ENCODE peak calls at places on chromosomes 13 and 19, in eight cellular contexts. Y, P, C, F, G, E, Z and K are unnamed samples.

GRCh38 chr13:104773775-104774174 is 1707.6 kb upstream of the SLC10A2 start:
- DNase-seq in Y (peak; percentile 80), P (no peak), C (no peak), F (no peak), G (no peak), E (no peak), Z (no peak), K (peak; percentile 10)

GRCh38 chr13:94169783-94170513 is 309.5 kb downstream of the DCT start:
- DNase-seq in Y (no peak), P (no peak), C (no peak), F (no peak), G (no peak), E (no peak), Z (no peak), K (no peak)

GRCh38 chr19:54137913-54138776 is 583 bp downstream of the CNOT3 start:
- DNase-seq in Y (no peak), P (peak; percentile 40), C (no peak), F (no peak), G (no peak), E (peak; percentile 74), Z (no peak), K (no peak)

GRCh38 chr13:107091386-107091785 is 523.4 kb upstream of the ARGLU1 start:
- DNase-seq in Y (peak; percentile 11), P (no peak), C (no peak), F (no peak), G (no peak), E (no peak), Z (no peak), K (no peak)

GRCh38 chr19:32928806-32929205 is 43.0 kb downstream of the CEP89 start:
- DNase-seq in Y (no peak), P (no peak), C (no peak), F (no peak), G (no peak), E (no peak), Z (no peak), K (no peak)

GRCh38 chr19:29537601-29538000 is 11.8 kb downstream of the VSTM2B start:
- DNase-seq in Y (no peak), P (no peak), C (no peak), F (no peak), G (no peak), E (peak; percentile 30), Z (no peak), K (no peak)

GRCh38 chr13:30905932-30906383 is at the start of gene MEDAG:
- DNase-seq in Y (peak; percentile 78), P (peak; percentile 81), C (peak; percentile 85), F (no peak), G (peak; percentile 93), E (peak; percentile 67), Z (peak; percentile 47), K (no peak)

GRCh38 chr19:44552324-44552723 is 22.8 kb upstream of the CEACAM20 start:
- DNase-seq in Y (peak; percentile 12), P (no peak), C (no peak), F (no peak), G (no peak), E (peak; percentile 66), Z (peak; percentile 22), K (no peak)

GRCh38 chr19:45574526-45574925 is 10.1 kb downstream of the OPA3 start:
- DNase-seq in Y (no peak), P (no peak), C (no peak), F (no peak), G (no peak), E (no peak), Z (no peak), K (no peak)

GRCh38 chr13:113552786-113553540 is 31.6 kb upstream of the TFDP1 start:
- DNase-seq in Y (no peak), P (peak; percentile 9), C (no peak), F (peak; percentile 85), G (no peak), E (peak; percentile 32), Z (no peak), K (no peak)

GRCh38 chr19:54616057-54616456 is 14.2 kb upstream of the LILRB1 start:
- DNase-seq in Y (no peak), P (no peak), C (no peak), F (no peak), G (no peak), E (no peak), Z (no peak), K (no peak)

GRCh38 chr19:3483226-3483628 is at the start of gene SMIM44:
- DNase-seq in Y (no peak), P (no peak), C (no peak), F (no peak), G (no peak), E (no peak), Z (no peak), K (no peak)

GRCh38 chr13:66765559-66765958 is 464.6 kb downstream of the PCDH9 start:
- DNase-seq in Y (no peak), P (no peak), C (no peak), F (no peak), G (no peak), E (no peak), Z (no peak), K (no peak)

GRCh38 chr13:27476943-27477681 is 26.7 kb upstream of the MTIF3 start:
- DNase-seq in Y (peak; percentile 64), P (no peak), C (no peak), F (no peak), G (no peak), E (no peak), Z (peak; percentile 47), K (no peak)

GRCh38 chr13:60836821-60837220 is 439.8 kb downstream of the TDRD3 start:
- DNase-seq in Y (no peak), P (no peak), C (no peak), F (no peak), G (no peak), E (no peak), Z (no peak), K (no peak)

GRCh38 chr19:17947815-17948473 is 15.1 kb downstream of the CCDC124 start:
- DNase-seq in Y (peak; percentile 90), P (peak; percentile 93), C (peak; percentile 91), F (no peak), G (peak; percentile 90), E (peak; percentile 95), Z (peak; percentile 91), K (peak; percentile 93)

GRCh38 chr19:2613507-2614295 is 88.8 kb downstream of the GNG7 start:
- DNase-seq in Y (peak; percentile 42), P (no peak), C (peak; percentile 29), F (no peak), G (no peak), E (peak; percentile 77), Z (peak; percentile 44), K (peak; percentile 60)

GRCh38 chr13:40692946-40693345 is 26.5 kb upstream of the FOXO1 start:
- DNase-seq in Y (no peak), P (no peak), C (no peak), F (no peak), G (no peak), E (no peak), Z (no peak), K (no peak)

GRCh38 chr19:33752945-33753344 is 43.7 kb upstream of the KCTD15 start:
- DNase-seq in Y (no peak), P (no peak), C (no peak), F (no peak), G (no peak), E (no peak), Z (no peak), K (no peak)

GRCh38 chr13:108154421-108154858 is 60.9 kb downstream of the LIG4 start:
- DNase-seq in Y (no peak), P (no peak), C (no peak), F (no peak), G (no peak), E (no peak), Z (peak; percentile 63), K (no peak)

GRCh38 chr19:44512326-44513298 is 12.3 kb upstream of the ZNF180 start:
- DNase-seq in Y (peak; percentile 35), P (no peak), C (no peak), F (no peak), G (no peak), E (no peak), Z (no peak), K (no peak)

GRCh38 chr13:109214393-109214792 is 572.0 kb downstream of the IRS2 start:
- DNase-seq in Y (no peak), P (no peak), C (no peak), F (no peak), G (no peak), E (no peak), Z (no peak), K (no peak)

GRCh38 chr13:101698400-101698799 is 245.9 kb downstream of the ITGBL1 start:
- DNase-seq in Y (peak; percentile 6), P (no peak), C (no peak), F (no peak), G (no peak), E (no peak), Z (no peak), K (no peak)

DNA sequence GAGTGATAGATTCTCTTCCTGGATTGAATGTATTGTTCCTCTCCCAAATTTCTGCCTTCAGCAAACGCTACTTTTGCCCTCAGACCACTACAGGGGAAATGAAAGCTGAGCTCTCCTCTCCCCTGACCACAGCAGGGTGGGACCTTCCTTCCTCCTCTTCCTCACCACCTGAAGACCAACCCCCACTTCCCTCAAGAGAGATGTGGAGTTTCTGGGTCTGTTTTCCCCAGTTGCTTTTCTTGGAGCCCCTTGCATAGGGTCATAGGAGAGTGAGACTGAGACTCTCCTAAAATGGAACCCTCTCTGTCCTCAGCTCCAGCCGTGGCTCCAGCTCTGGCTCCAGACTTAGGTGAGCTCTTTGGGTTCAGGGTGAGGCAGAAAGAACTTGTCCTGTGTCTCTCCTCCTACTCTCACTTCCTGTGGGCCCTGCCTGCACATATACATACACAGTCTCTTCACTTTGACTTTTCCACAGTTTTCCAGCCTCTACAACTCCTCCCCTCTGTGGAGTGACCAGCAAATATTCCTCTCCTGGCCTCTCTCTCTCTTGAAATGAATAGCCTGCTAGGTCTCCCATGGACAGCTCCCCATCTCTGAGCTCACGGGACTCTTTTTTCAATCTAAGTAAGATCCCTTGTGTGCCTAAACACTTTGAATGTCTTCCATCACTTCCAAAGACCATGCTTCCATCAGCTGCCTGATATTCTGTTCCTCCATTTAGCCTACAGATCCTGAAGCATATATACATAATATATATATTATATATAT is 19.2 kb upstream of the ZNF175 start:
- DNase-seq in Y (no peak), P (no peak), C (no peak), F (no peak), G (no peak), E (no peak), Z (no peak), K (no peak)
- H3K4me1 ChIP-seq in Y (no peaks in the 10 kb centered on the region), P (no peaks in the 10 kb centered on the region), C (no peaks in the 10 kb centered on the region), F (no peaks in the 10 kb centered on the region), G (no peaks in the 10 kb centered on the region), E (no peaks in the 10 kb centered on the region), Z (no peaks in the 10 kb centered on the region), K (no peaks in the 10 kb centered on the region)

GRCh38 chr13:46166221-46166584 is 15.8 kb downstream of the LCP1 start:
- DNase-seq in Y (no peak), P (no peak), C (no peak), F (no peak), G (no peak), E (no peak), Z (no peak), K (no peak)
- H3K4me3 ChIP-seq in Y (no peak overlapping the region), P (no peak overlapping the region), C (no peak overlapping the region), F (no peak overlapping the region), G (no peak overlapping the region), E (no peak overlapping the region), Z (no peak overlapping the region), K (peak overlapping the region; percentile 15)

GRCh38 chr19:48569814-48570213 is 17.8 kb downstream of the SULT2B1 start:
- DNase-seq in Y (peak; percentile 35), P (no peak), C (no peak), F (no peak), G (no peak), E (no peak), Z (no peak), K (no peak)
- H3K4me1 ChIP-seq in Y (peaks cover 8% of the 10 kb centered on the region), P (no peaks in the 10 kb centered on the region), C (peaks cover 15% of the 10 kb centered on the region), F (peaks cover 18% of the 10 kb centered on the region), G (peaks cover 30% of the 10 kb centered on the region), E (peaks cover 10% of the 10 kb centered on the region), Z (peaks cover 8% of the 10 kb centered on the region), K (no peaks in the 10 kb centered on the region)

GRCh38 chr19:38635483-38636399 is 11.7 kb upstream of the ACTN4 start:
- DNase-seq in Y (no peak), P (no peak), C (no peak), F (no peak), G (no peak), E (no peak), Z (no peak), K (no peak)
- H3K4me3 ChIP-seq in Y (no peak overlapping the region), P (no peak overlapping the region), C (no peak overlapping the region), F (no peak overlapping the region), G (no peak overlapping the region), E (no peak overlapping the region), Z (no peak overlapping the region), K (no peak overlapping the region)